ENCODE peak calls at places on chromosomes 7 and 10, in seven cellular contexts. One of them, this sample, is unnamed.

GRCh38 chr10:97270523-97271154 is 21.8 kb downstream of the ARHGAP19 start:
- DNase-seq in SK-N-SH: no peak
- DNase-seq in mucosa of descending colon: no peak
- DNase-seq in left colon: no peak
- DNase-seq in HT-29: no peak
- DNase-seq in ovary: no peak
- DNase-seq in Calu3: no peak
- DNase-seq in this sample: no peak

GRCh38 chr10:75426880-75427279 is 4.5 kb upstream of the LRMDA start:
- DNase-seq in SK-N-SH: no peak
- DNase-seq in mucosa of descending colon: no peak
- DNase-seq in left colon: no peak
- DNase-seq in HT-29: no peak
- DNase-seq in ovary: no peak
- DNase-seq in Calu3: no peak
- DNase-seq in this sample: no peak

GRCh38 chr7:140334341-140335057 is 63.8 kb downstream of the SLC37A3 start:
- DNase-seq in SK-N-SH: no peak
- DNase-seq in mucosa of descending colon: no peak
- DNase-seq in left colon: no peak
- DNase-seq in HT-29: no peak
- DNase-seq in ovary: no peak
- DNase-seq in Calu3: no peak
- DNase-seq in this sample: no peak

GRCh38 chr10:72455889-72456588 is 101.3 kb upstream of the DNAJB12 start:
- DNase-seq in SK-N-SH: no peak
- DNase-seq in mucosa of descending colon: no peak
- DNase-seq in left colon: no peak
- DNase-seq in HT-29: no peak
- DNase-seq in ovary: no peak
- DNase-seq in Calu3: no peak
- DNase-seq in this sample: no peak

GRCh38 chr7:2031496-2031895 is 201.2 kb downstream of the MAD1L1 start:
- DNase-seq in SK-N-SH: peak
- DNase-seq in mucosa of descending colon: peak
- DNase-seq in left colon: no peak
- DNase-seq in HT-29: no peak
- DNase-seq in ovary: peak
- DNase-seq in Calu3: no peak
- DNase-seq in this sample: no peak

GRCh38 chr10:95267261-95267660 is 23.5 kb downstream of the PDLIM1 start:
- DNase-seq in SK-N-SH: no peak
- DNase-seq in mucosa of descending colon: no peak
- DNase-seq in left colon: no peak
- DNase-seq in HT-29: no peak
- DNase-seq in ovary: no peak
- DNase-seq in Calu3: no peak
- DNase-seq in this sample: no peak

GRCh38 chr10:63977329-63977923 is 456.2 kb downstream of the REEP3 start:
- DNase-seq in SK-N-SH: peak
- DNase-seq in mucosa of descending colon: no peak
- DNase-seq in left colon: no peak
- DNase-seq in HT-29: peak
- DNase-seq in ovary: no peak
- DNase-seq in Calu3: peak
- DNase-seq in this sample: no peak

GRCh38 chr7:6123843-6124242 is 92.7 kb downstream of the ANKRD61 start:
- DNase-seq in SK-N-SH: no peak
- DNase-seq in mucosa of descending colon: no peak
- DNase-seq in left colon: no peak
- DNase-seq in HT-29: no peak
- DNase-seq in ovary: no peak
- DNase-seq in Calu3: no peak
- DNase-seq in this sample: no peak

GRCh38 chr10:108358912-108359311 is 1194.4 kb upstream of the SORCS1 start:
- DNase-seq in SK-N-SH: peak
- DNase-seq in mucosa of descending colon: no peak
- DNase-seq in left colon: no peak
- DNase-seq in HT-29: peak
- DNase-seq in ovary: no peak
- DNase-seq in Calu3: peak
- DNase-seq in this sample: no peak

GRCh38 chr7:117071597-117071996 is 118.3 kb downstream of the ST7 start:
- DNase-seq in SK-N-SH: peak
- DNase-seq in mucosa of descending colon: no peak
- DNase-seq in left colon: no peak
- DNase-seq in HT-29: no peak
- DNase-seq in ovary: no peak
- DNase-seq in Calu3: no peak
- DNase-seq in this sample: no peak

GRCh38 chr7:2082357-2083038 is 150.2 kb downstream of the MAD1L1 start:
- DNase-seq in SK-N-SH: peak
- DNase-seq in mucosa of descending colon: no peak
- DNase-seq in left colon: no peak
- DNase-seq in HT-29: no peak
- DNase-seq in ovary: peak
- DNase-seq in Calu3: no peak
- DNase-seq in this sample: no peak

GRCh38 chr10:112435013-112435619 is 11.6 kb downstream of the ZDHHC6 start:
- DNase-seq in SK-N-SH: no peak
- DNase-seq in mucosa of descending colon: no peak
- DNase-seq in left colon: no peak
- DNase-seq in HT-29: peak
- DNase-seq in ovary: no peak
- DNase-seq in Calu3: no peak
- DNase-seq in this sample: no peak

GRCh38 chr7:82410461-82410860 is 33.1 kb downstream of the CACNA2D1 start:
- DNase-seq in SK-N-SH: no peak
- DNase-seq in mucosa of descending colon: no peak
- DNase-seq in left colon: no peak
- DNase-seq in HT-29: no peak
- DNase-seq in ovary: no peak
- DNase-seq in Calu3: no peak
- DNase-seq in this sample: no peak

GRCh38 chr10:22443200-22443881 is 98.0 kb downstream of the SPAG6 start:
- DNase-seq in SK-N-SH: no peak
- DNase-seq in mucosa of descending colon: no peak
- DNase-seq in left colon: no peak
- DNase-seq in HT-29: no peak
- DNase-seq in ovary: no peak
- DNase-seq in Calu3: no peak
- DNase-seq in this sample: no peak

GRCh38 chr10:103925591-103925990 is 7.6 kb upstream of the STN1 start:
- DNase-seq in SK-N-SH: no peak
- DNase-seq in mucosa of descending colon: no peak
- DNase-seq in left colon: no peak
- DNase-seq in HT-29: no peak
- DNase-seq in ovary: no peak
- DNase-seq in Calu3: no peak
- DNase-seq in this sample: no peak

GRCh38 chr7:37671871-37672270 is 11.7 kb upstream of the GPR141 start:
- DNase-seq in SK-N-SH: no peak
- DNase-seq in mucosa of descending colon: no peak
- DNase-seq in left colon: no peak
- DNase-seq in HT-29: no peak
- DNase-seq in ovary: no peak
- DNase-seq in Calu3: no peak
- DNase-seq in this sample: no peak

GRCh38 chr10:124997791-124998623 is 56.1 kb downstream of the ZRANB1 start:
- DNase-seq in SK-N-SH: no peak
- DNase-seq in mucosa of descending colon: peak
- DNase-seq in left colon: no peak
- DNase-seq in HT-29: no peak
- DNase-seq in ovary: no peak
- DNase-seq in Calu3: no peak
- DNase-seq in this sample: peak

GRCh38 chr10:129768437-129769355 is 195.4 kb downstream of the EBF3 start:
- DNase-seq in SK-N-SH: no peak
- DNase-seq in mucosa of descending colon: no peak
- DNase-seq in left colon: no peak
- DNase-seq in HT-29: no peak
- DNase-seq in ovary: no peak
- DNase-seq in Calu3: no peak
- DNase-seq in this sample: no peak

GRCh38 chr7:122803323-122803722 is 82.9 kb downstream of the CADPS2 start:
- DNase-seq in SK-N-SH: no peak
- DNase-seq in mucosa of descending colon: no peak
- DNase-seq in left colon: no peak
- DNase-seq in HT-29: peak
- DNase-seq in ovary: no peak
- DNase-seq in Calu3: no peak
- DNase-seq in this sample: no peak

GRCh38 chr10:108204528-108205313 is 1040.2 kb upstream of the SORCS1 start:
- DNase-seq in SK-N-SH: peak
- DNase-seq in mucosa of descending colon: no peak
- DNase-seq in left colon: no peak
- DNase-seq in HT-29: peak
- DNase-seq in ovary: no peak
- DNase-seq in Calu3: no peak
- DNase-seq in this sample: no peak

GRCh38 chr10:20993387-20994170 is 96.5 kb upstream of the NEBL start:
- DNase-seq in SK-N-SH: no peak
- DNase-seq in mucosa of descending colon: no peak
- DNase-seq in left colon: no peak
- DNase-seq in HT-29: no peak
- DNase-seq in ovary: no peak
- DNase-seq in Calu3: no peak
- DNase-seq in this sample: no peak

GRCh38 chr10:29535778-29536459 is 98.9 kb downstream of the SVIL start:
- DNase-seq in SK-N-SH: no peak
- DNase-seq in mucosa of descending colon: no peak
- DNase-seq in left colon: no peak
- DNase-seq in HT-29: peak
- DNase-seq in ovary: no peak
- DNase-seq in Calu3: peak
- DNase-seq in this sample: no peak

GRCh38 chr10:2111936-2112335 is 374.6 kb upstream of the ADARB2 start:
- DNase-seq in SK-N-SH: no peak
- DNase-seq in mucosa of descending colon: no peak
- DNase-seq in left colon: no peak
- DNase-seq in HT-29: no peak
- DNase-seq in ovary: no peak
- DNase-seq in Calu3: no peak
- DNase-seq in this sample: no peak

GRCh38 chr7:83808982-83809381 is 160.0 kb upstream of the SEMA3E start:
- DNase-seq in SK-N-SH: no peak
- DNase-seq in mucosa of descending colon: no peak
- DNase-seq in left colon: no peak
- DNase-seq in HT-29: no peak
- DNase-seq in ovary: no peak
- DNase-seq in Calu3: no peak
- DNase-seq in this sample: no peak